ENCODE peak calls at places on chromosomes 11 and 22, in nine cellular contexts. S is endodermal cell, Y is Panc1, U is transverse colon, I is left ventricle myocardium inferior, H is mucosa of descending colon, O is A549, D is heart left ventricle, Q is lower leg skin. R is an unnamed sample.

GRCh38 chr11:85590848-85591483 is 36.2 kb downstream of the DLG2 start:
- DNase-seq in S (no peak), Q (no peak), U (no peak), Y (peak; percentile 22), D (no peak), H (no peak), O (peak; percentile 51), I (no peak), R (peak; percentile 16)

GRCh38 chr11:64856382-64857227 is 12.2 kb upstream of the CDC42BPG start:
- DNase-seq in Q (peak; percentile 97), H (peak; percentile 80), Y (no peak), I (no peak), S (no peak), O (peak; percentile 81), U (peak; percentile 70), D (no peak), R (no peak)

GRCh38 chr11:44096360-44097188 is 1.1 kb downstream of the EXT2 start:
- DNase-seq in H (peak; percentile 66), D (no peak), O (peak; percentile 10), Q (no peak), I (no peak), Y (no peak), S (no peak), U (no peak), R (no peak)

GRCh38 chr22:40665312-40665711 is 14.0 kb upstream of the MCHR1 start:
- DNase-seq in H (no peak), Y (no peak), O (no peak), D (peak; percentile 74), I (peak; percentile 75), S (no peak), U (no peak), Q (no peak), R (no peak)

GRCh38 chr11:126781942-126782341 is 218.6 kb downstream of the KIRREL3 start:
- DNase-seq in O (no peak), D (no peak), U (no peak), Y (no peak), Q (no peak), I (no peak), S (no peak), H (no peak), R (no peak)

GRCh38 chr11:115128226-115128625 is 376.0 kb downstream of the CADM1 start:
- DNase-seq in Y (no peak), I (no peak), U (no peak), Q (no peak), D (no peak), O (no peak), S (no peak), H (no peak), R (no peak)

GRCh38 chr11:61160487-61161189 is 588 bp downstream of the VPS37C start:
- DNase-seq in Q (no peak), H (no peak), U (no peak), I (no peak), O (no peak), S (peak; percentile 65), Y (no peak), D (no peak), R (no peak)

GRCh38 chr11:2234963-2235362 is 35.4 kb downstream of the ASCL2 start:
- DNase-seq in D (no peak), U (no peak), Y (no peak), Q (no peak), O (no peak), S (peak; percentile 76), I (no peak), H (no peak), R (no peak)

GRCh38 chr11:66459138-66459778 is 7.4 kb upstream of the PELI3 start:
- DNase-seq in S (no peak), Q (no peak), Y (no peak), H (no peak), U (no peak), O (no peak), D (no peak), I (no peak), R (no peak)

GRCh38 chr11:116601734-116602636 is 170.8 kb downstream of the BUD13 start:
- DNase-seq in H (no peak), I (no peak), D (no peak), O (no peak), S (peak; percentile 49), Q (peak; percentile 50), Y (no peak), U (no peak), R (peak; percentile 0)

GRCh38 chr22:22546490-22546889 is 12.6 kb downstream of the PRAME start:
- DNase-seq in Q (no peak), I (no peak), S (no peak), O (no peak), D (no peak), H (no peak), U (no peak), Y (no peak), R (no peak)

GRCh38 chr11:46346886-46347636 is at the start of gene DGKZ:
- DNase-seq in S (peak; percentile 95), Y (no peak), U (peak; percentile 90), O (peak; percentile 81), I (peak; percentile 86), H (peak; percentile 93), D (peak; percentile 88), Q (peak; percentile 96), R (no peak)

GRCh38 chr11:35207471-35208403 is 68.8 kb downstream of the CD44 start:
- DNase-seq in O (no peak), Q (no peak), Y (no peak), U (no peak), I (no peak), S (no peak), H (no peak), D (no peak), R (no peak)

GRCh38 chr11:24078056-24078455 is 418.8 kb upstream of the LUZP2 start:
- DNase-seq in D (no peak), U (no peak), Q (no peak), H (no peak), Y (no peak), O (no peak), S (no peak), I (no peak), R (no peak)

GRCh38 chr11:32333335-32333991 is 101.9 kb downstream of the WT1 start:
- DNase-seq in Y (no peak), U (peak; percentile 55), D (peak; percentile 49), S (peak; percentile 91), Q (peak; percentile 86), I (peak; percentile 42), O (peak; percentile 73), H (peak; percentile 55), R (no peak)
- TF ChIP-seq CTCF in Y (peak; percentile 74), U (no peak), D (peak; percentile 44), S (peak; percentile 67), Q (no peak), I (peak; percentile 28), O (peak; percentile 50), H (no peak), R (peak; percentile 51)

GRCh38 chr11:109785714-109786113 is 307.5 kb upstream of the ZC3H12C start:
- DNase-seq in D (no peak), S (no peak), I (no peak), U (no peak), O (no peak), Q (no peak), Y (no peak), H (no peak), R (no peak)
- H3K4me3 ChIP-seq in D (no peak overlapping the region), S (no peak overlapping the region), I (peak overlapping the region; percentile 15), U (no peak overlapping the region), O (no peak overlapping the region), Q (no peak overlapping the region), Y (no peak overlapping the region), H (no peak overlapping the region), R (no peak overlapping the region)

DNA sequence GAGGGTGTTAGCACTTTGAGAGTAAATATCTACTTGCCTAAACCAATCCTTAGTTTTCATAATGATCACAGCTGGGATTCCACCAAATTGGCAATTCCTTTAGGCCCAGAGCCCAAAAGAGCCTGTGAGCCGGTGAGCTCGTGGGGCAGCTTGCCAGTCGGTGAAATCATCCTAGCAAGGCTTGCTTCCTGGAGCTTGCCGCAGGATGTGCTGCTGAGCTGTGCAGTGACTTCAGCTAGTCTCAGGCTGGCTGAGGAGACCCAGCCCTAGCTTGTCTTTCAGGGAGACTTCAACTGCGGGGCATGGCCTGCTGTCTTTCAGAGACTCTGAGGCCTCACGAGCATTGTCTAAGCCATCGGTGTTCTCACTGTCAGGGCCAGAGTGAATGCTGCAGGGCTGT is 73.6 kb upstream of the SUSD2 start:
- DNase-seq in U (peak; percentile 71), D (peak; percentile 85), Q (peak; percentile 97), S (no peak), I (peak; percentile 89), Y (no peak), O (no peak), H (peak; percentile 72), R (no peak)
- TF ChIP-seq CTCF in U (no peak), D (peak; percentile 58), Q (peak; percentile 32), S (no peak), I (peak; percentile 54), Y (no peak), O (no peak), H (no peak), R (no peak)

DNA sequence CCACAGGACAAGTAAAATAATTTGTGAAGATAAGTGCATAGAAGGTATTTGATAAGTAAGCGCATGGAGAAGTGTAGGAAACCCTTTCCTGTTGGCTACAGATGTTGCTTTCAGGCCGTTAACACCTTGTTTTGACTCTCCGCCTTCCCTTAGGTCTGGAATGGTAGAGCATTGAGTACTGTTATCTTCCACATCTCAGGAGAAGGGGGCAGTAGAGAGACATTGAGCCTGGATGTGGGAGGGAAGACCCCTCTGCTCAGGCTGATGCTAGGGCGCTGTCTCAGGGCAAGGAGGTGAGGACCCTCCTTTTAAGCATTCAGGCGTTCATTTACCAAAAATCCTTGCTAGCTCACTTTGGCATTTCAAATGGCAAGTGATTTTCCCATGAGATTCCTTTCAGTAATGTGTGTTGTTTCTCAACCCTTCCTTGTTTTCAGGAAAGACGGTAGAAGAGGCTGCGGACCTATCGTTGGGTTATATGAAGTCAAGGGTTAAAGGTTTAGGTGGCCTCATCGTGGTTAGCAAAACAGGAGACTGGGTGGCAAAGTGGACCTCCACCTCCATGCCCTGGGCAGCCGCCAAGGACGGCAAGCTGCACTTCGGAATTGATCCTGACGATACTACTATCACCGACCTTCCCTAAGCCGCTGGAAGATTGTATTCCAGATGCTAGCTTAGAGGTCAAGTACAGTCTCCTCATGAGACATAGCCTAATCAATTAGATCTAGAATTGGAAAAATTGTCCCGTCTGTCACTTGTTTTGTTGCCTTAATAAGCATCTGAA is 27.0 kb upstream of the SCGB1A1 start:
- DNase-seq in I (no peak), S (peak; percentile 77), H (peak; percentile 13), Y (no peak), Q (no peak), D (no peak), U (no peak), O (no peak), R (no peak)
- H3K4me3 ChIP-seq in I (no peak overlapping the region), S (no peak overlapping the region), H (no peak overlapping the region), Y (no peak overlapping the region), Q (no peak overlapping the region), D (no peak overlapping the region), U (no peak overlapping the region), O (no peak overlapping the region), R (no peak overlapping the region)

R was measured in retinal pigment epithelial cell.